ENCODE peak calls at places on chromosomes 2 and 18, in six cellular contexts. U, G, C, T, E and V are unnamed samples.

GRCh38 chr2:42841344-42841743 is 49.0 kb upstream of the HAAO start:
- DNase-seq in U (no peak), G (no peak), C (no peak), T (no peak), E (no peak), V (no peak)

GRCh38 chr2:160574472-160575140 is 81.0 kb upstream of the RBMS1 start:
- DNase-seq in U (peak), G (no peak), C (peak), T (peak), E (no peak), V (peak)

GRCh38 chr2:230599854-230600253 is 112.8 kb upstream of the CAB39 start:
- DNase-seq in U (no peak), G (no peak), C (no peak), T (no peak), E (no peak), V (no peak)

GRCh38 chr2:109638807-109639206 is 24.6 kb downstream of the SOWAHC start:
- DNase-seq in U (peak), G (no peak), C (no peak), T (peak), E (no peak), V (no peak)

GRCh38 chr2:12061785-12062184 is 315.4 kb downstream of the LPIN1 start:
- DNase-seq in U (no peak), G (no peak), C (no peak), T (no peak), E (no peak), V (no peak)

GRCh38 chr2:71787476-71788185 is 334.3 kb downstream of the DYSF start:
- DNase-seq in U (no peak), G (no peak), C (peak), T (no peak), E (no peak), V (no peak)

GRCh38 chr18:59021500-59021899 is 118.2 kb upstream of the SEC11C start:
- DNase-seq in U (no peak), G (no peak), C (no peak), T (no peak), E (no peak), V (no peak)

GRCh38 chr2:105857076-105857740 is 112.5 kb downstream of the NCK2 start:
- DNase-seq in U (no peak), G (no peak), C (no peak), T (no peak), E (no peak), V (peak)

GRCh38 chr18:41395695-41396094 is 559.3 kb upstream of the PIK3C3 start:
- DNase-seq in U (no peak), G (no peak), C (peak), T (peak), E (no peak), V (peak)

GRCh38 chr2:118837621-118838020 is 9.8 kb downstream of the EN1 start:
- DNase-seq in U (no peak), G (no peak), C (no peak), T (no peak), E (no peak), V (no peak)

GRCh38 chr2:112709703-112710102 is 11.1 kb upstream of the NT5DC4 start:
- DNase-seq in U (no peak), G (no peak), C (no peak), T (no peak), E (no peak), V (no peak)

GRCh38 chr2:240387325-240387668 is 48.2 kb upstream of the GPC1 start:
- DNase-seq in U (no peak), G (no peak), C (no peak), T (no peak), E (no peak), V (no peak)

GRCh38 chr2:136929531-136929930 is 164.2 kb downstream of the THSD7B start:
- DNase-seq in U (no peak), G (no peak), C (no peak), T (no peak), E (no peak), V (no peak)

GRCh38 chr2:96161785-96162367 is 16.6 kb upstream of the DUSP2 start:
- DNase-seq in U (no peak), G (no peak), C (no peak), T (no peak), E (no peak), V (no peak)

GRCh38 chr2:180707867-180708205 is 272.6 kb upstream of the UBE2E3 start:
- DNase-seq in U (peak), G (no peak), C (peak), T (peak), E (peak), V (peak)

GRCh38 chr2:219476605-219477578 is 21.8 kb upstream of the GMPPA start:
- DNase-seq in U (no peak), G (no peak), C (peak), T (no peak), E (no peak), V (no peak)

GRCh38 chr2:98148968-98149697 is 62.2 kb downstream of the VWA3B start:
- DNase-seq in U (peak), G (no peak), C (peak), T (peak), E (peak), V (peak)

GRCh38 chr2:74037379-74037860 is 52.7 kb downstream of the TET3 start:
- DNase-seq in U (peak), G (no peak), C (peak), T (peak), E (no peak), V (no peak)

GRCh38 chr18:60413944-60414547 is 41.5 kb upstream of the MC4R start:
- DNase-seq in U (peak), G (peak), C (peak), T (peak), E (no peak), V (peak)

GRCh38 chr2:240397924-240398611 is 37.4 kb upstream of the GPC1 start:
- DNase-seq in U (no peak), G (no peak), C (no peak), T (no peak), E (no peak), V (no peak)

GRCh38 chr18:12041561-12041960 is 52.1 kb upstream of the ANKRD62 start:
- DNase-seq in U (peak), G (no peak), C (no peak), T (peak), E (no peak), V (peak)

GRCh38 chr18:75854174-75854573 is 426.7 kb upstream of the SMIM21 start:
- DNase-seq in U (no peak), G (peak), C (peak), T (no peak), E (no peak), V (no peak)

GRCh38 chr2:238286987-238287386 is 1.4 kb downstream of the PER2 start:
- DNase-seq in U (peak), G (no peak), C (no peak), T (peak), E (no peak), V (no peak)

GRCh38 chr2:236507393-236508085 is 62.1 kb upstream of the ACKR3 start:
- DNase-seq in U (peak), G (peak), C (peak), T (peak), E (peak), V (peak)

GRCh38 chr2:181457741-181458425 is 697 bp downstream of the ITGA4 start:
- DNase-seq in U (peak), G (no peak), C (peak), T (peak), E (peak), V (peak)

DNA sequence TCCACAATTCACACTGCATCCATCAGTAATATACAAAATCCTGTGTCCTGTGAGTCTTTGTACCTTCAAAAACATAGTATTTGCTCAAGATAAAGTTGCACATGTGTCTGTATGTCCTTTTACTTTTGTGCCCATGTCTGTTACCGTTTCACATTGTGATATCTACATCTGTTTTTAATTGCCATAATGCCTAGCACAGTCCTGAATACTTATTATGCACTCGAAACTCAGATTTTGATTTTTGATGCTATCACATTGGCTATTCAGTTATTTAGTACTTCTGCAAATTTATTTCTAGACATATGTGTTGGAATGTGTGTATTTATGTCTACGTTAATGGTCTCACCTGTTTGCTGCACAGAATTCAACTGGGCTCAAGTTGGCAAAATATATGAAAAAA is 452.8 kb upstream of the ZEB2 start:
- DNase-seq in U (no peak), G (no peak), C (no peak), T (no peak), E (no peak), V (no peak)
- H3K4me2 ChIP-seq in U (no peak), G (no peak), C (no peak), T (no peak), E (no peak), V (no peak)

DNA sequence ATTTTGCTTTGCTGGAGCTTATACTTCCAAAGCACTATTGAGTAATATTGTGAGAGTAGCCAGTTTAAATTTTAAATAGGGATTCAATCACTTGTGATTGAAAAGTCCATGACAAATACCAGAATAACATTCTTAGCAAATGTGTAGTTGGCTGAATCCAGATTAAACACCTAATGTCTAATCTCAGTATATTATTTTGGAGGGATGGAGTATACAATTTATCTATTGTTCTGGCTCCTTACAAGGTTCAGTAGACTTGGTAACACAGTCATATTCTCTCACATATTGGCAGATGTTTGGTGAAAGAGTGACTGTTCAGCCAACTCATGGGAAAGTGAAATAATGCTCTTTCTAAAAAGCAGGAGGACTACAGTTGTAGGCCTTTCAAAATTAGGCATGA is 2.2 kb downstream of the UGT1A9 start:
- DNase-seq in U (no peak), G (no peak), C (no peak), T (no peak), E (no peak), V (no peak)
- H3K4me2 ChIP-seq in U (no peak), G (no peak), C (no peak), T (no peak), E (no peak), V (no peak)

DNA sequence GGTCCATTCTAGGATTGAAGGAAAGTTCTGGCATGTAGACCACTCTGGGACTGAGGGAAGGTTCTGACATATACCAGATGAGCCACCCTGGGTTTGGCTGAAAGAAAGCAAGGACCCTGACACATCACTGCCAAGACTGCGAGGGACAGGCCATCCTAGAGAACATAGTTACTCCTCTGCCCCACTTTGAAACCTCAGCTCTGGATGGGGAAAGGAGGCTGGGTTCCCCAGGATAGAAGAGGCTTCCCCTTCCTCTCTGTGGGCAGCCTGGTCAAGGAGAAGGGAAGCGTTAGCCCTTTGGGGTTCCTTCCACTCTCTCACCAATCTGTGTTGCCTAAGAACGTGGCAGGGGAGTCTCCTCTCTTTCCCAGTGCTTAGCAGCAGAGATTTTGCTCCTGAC is 165.9 kb downstream of the CLIP4 start:
- DNase-seq in U (no peak), G (no peak), C (no peak), T (no peak), E (no peak), V (no peak)
- H3K4me2 ChIP-seq in U (no peak), G (no peak), C (no peak), T (no peak), E (no peak), V (peak)

GRCh38 chr2:173860082-173860481 is 105.1 kb downstream of the SP3 start:
- DNase-seq in U (no peak), G (no peak), C (no peak), T (no peak), E (no peak), V (no peak)

GRCh38 chr2:173862612-173863217 is 102.5 kb downstream of the SP3 start:
- DNase-seq in U (no peak), G (no peak), C (no peak), T (no peak), E (no peak), V (no peak)

GRCh38 chr2:173855686-173856085 is 109.5 kb downstream of the SP3 start:
- DNase-seq in U (no peak), G (no peak), C (no peak), T (no peak), E (no peak), V (no peak)

GRCh38 chr2:173858297-173858731 is 106.9 kb downstream of the SP3 start:
- DNase-seq in U (no peak), G (no peak), C (no peak), T (no peak), E (no peak), V (no peak)

GRCh38 chr2:173860566-173860965 is 104.6 kb downstream of the SP3 start:
- DNase-seq in U (no peak), G (no peak), C (no peak), T (no peak), E (no peak), V (no peak)
- H3K4me2 ChIP-seq in U (no peak), G (no peak), C (no peak), T (no peak), E (no peak), V (no peak)

DNA sequence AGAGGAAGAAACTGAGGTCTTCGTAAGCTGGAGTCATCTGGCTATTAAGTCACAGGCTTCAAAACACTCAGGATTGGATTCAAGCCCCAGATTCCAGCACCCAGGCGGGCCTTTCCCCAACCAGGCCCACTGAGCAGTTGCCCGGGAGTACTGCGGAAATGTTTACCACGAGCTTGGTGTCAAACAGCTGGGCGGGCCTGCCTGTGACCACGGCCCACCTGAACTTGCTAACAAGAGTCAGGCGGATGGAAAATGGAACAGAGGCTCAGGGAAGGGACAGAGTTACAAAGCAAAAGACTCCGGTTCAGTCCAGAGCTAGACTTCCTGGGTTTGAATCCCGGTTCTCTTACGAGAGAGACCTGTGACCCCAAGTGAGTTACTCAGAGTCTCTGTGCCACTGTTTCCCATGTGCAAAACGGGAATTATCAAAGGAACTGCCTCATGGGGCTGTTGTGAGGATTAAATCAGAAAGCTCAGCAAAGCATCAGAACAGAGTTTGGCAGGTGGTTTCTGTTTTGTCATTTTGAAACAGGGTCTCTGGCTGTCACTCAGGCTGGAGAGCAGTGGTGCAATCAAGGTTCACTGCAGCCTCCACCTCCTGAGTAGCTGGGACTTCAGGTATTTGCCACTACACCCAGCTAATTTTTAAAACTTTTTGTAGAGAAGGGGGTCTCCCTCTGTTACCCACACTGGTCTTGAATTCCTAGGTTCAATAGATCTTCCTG is 49.0 kb upstream of the TFCP2L1 start:
- DNase-seq in U (no peak), G (no peak), C (no peak), T (no peak), E (no peak), V (no peak)
- H3K4me2 ChIP-seq in U (no peak), G (no peak), C (no peak), T (no peak), E (no peak), V (no peak)

GRCh38 chr2:224517963-224518362 is 67.2 kb downstream of the CUL3 start:
- DNase-seq in U (peak), G (no peak), C (no peak), T (no peak), E (no peak), V (no peak)

GRCh38 chr2:224523626-224524577 is 61.3 kb downstream of the CUL3 start:
- DNase-seq in U (no peak), G (no peak), C (peak), T (peak), E (no peak), V (no peak)

GRCh38 chr2:224520064-224520463 is 65.1 kb downstream of the CUL3 start:
- DNase-seq in U (peak), G (no peak), C (no peak), T (peak), E (no peak), V (peak)

GRCh38 chr2:224513991-224514390 is 71.2 kb downstream of the CUL3 start:
- DNase-seq in U (peak), G (no peak), C (no peak), T (peak), E (no peak), V (no peak)

DNA sequence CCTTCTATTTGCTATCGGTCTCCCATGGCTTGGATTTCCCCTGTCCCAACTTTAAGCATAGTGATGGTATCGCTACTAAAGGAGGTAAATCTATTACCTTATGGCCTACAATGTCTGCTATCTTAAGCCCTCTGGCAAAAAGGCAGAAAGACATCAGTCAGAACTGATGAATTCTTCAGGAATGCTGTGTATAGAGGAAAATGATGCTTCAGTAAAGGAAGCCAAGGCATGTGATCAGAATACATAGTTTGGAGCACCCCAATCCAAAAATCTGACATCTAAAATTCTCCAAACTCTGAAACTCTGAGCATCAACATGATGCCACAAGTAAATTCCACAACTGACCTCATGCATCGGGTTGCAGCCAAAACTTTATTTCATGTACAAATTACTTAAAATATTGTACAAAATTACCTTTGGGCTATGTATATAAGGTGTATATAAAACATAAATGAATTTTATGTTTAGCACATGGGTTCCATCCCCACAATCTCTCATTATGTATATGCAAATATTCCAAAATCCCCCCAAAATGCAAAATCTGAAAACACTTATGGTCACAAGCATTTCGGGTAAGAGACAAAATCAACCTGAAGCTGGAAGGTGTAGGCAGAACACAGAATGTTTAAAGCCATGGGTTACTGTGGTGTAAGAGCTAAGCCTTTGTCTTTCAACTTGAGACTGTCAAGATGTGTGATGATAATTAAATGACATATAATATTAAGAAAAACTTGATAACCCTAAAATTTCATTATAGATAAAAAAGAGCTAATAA is 66.2 kb downstream of the CUL3 start:
- DNase-seq in U (peak), G (no peak), C (peak), T (peak), E (no peak), V (peak)
- H3K4me2 ChIP-seq in U (peak), G (no peak), C (no peak), T (no peak), E (no peak), V (peak)